ENCODE peak calls at places on chromosomes 11 and 22, in five cellular contexts. One of them, this sample, is unnamed.

GRCh38 chr11:59259867-59260475 is 47.2 kb upstream of the MPEG1 start:
- DNase-seq in neuronal stem cell: no peak
- DNase-seq in midbrain: no peak
- DNase-seq in GM03348: no peak
- DNase-seq in islet precursor cell: no peak
- DNase-seq in this sample: no peak

GRCh38 chr22:24997023-24997422 is 44.5 kb downstream of the KIAA1671 start:
- DNase-seq in neuronal stem cell: no peak
- DNase-seq in midbrain: no peak
- DNase-seq in GM03348: no peak
- DNase-seq in islet precursor cell: no peak
- DNase-seq in this sample: no peak

GRCh38 chr22:26516503-26516902 is 4.2 kb upstream of the TFIP11 start:
- DNase-seq in neuronal stem cell: no peak
- DNase-seq in midbrain: no peak
- DNase-seq in GM03348: no peak
- DNase-seq in islet precursor cell: no peak
- DNase-seq in this sample: no peak

GRCh38 chr11:69335461-69336386 is 41.8 kb downstream of the MYEOV start:
- DNase-seq in neuronal stem cell: no peak
- DNase-seq in midbrain: no peak
- DNase-seq in GM03348: no peak
- DNase-seq in islet precursor cell: peak; percentile 56
- DNase-seq in this sample: no peak

GRCh38 chr11:42974510-42974909 is 337.3 kb upstream of the API5 start:
- DNase-seq in neuronal stem cell: no peak
- DNase-seq in midbrain: no peak
- DNase-seq in GM03348: no peak
- DNase-seq in islet precursor cell: no peak
- DNase-seq in this sample: peak; percentile 20

GRCh38 chr22:25666308-25666707 is 75.7 kb upstream of the MYO18B start:
- DNase-seq in neuronal stem cell: no peak
- DNase-seq in midbrain: no peak
- DNase-seq in GM03348: no peak
- DNase-seq in islet precursor cell: no peak
- DNase-seq in this sample: no peak

GRCh38 chr11:63920126-63920869 is 3.3 kb upstream of the RCOR2 start:
- DNase-seq in neuronal stem cell: no peak
- DNase-seq in midbrain: peak; percentile 81
- DNase-seq in GM03348: peak; percentile 75
- DNase-seq in islet precursor cell: peak; percentile 88
- DNase-seq in this sample: peak; percentile 76

GRCh38 chr11:22656128-22656527 is 10.3 kb upstream of the GAS2 start:
- DNase-seq in neuronal stem cell: no peak
- DNase-seq in midbrain: no peak
- DNase-seq in GM03348: no peak
- DNase-seq in islet precursor cell: no peak
- DNase-seq in this sample: no peak

GRCh38 chr11:112000703-112001102 is 24.5 kb upstream of the DLAT start:
- DNase-seq in neuronal stem cell: no peak
- DNase-seq in midbrain: no peak
- DNase-seq in GM03348: no peak
- DNase-seq in islet precursor cell: no peak
- DNase-seq in this sample: no peak

GRCh38 chr11:15852179-15852578 is 504.2 kb downstream of the SOX6 start:
- DNase-seq in neuronal stem cell: no peak
- DNase-seq in midbrain: no peak
- DNase-seq in GM03348: no peak
- DNase-seq in islet precursor cell: no peak
- DNase-seq in this sample: no peak

GRCh38 chr11:122097419-122098001 is 18.5 kb downstream of the BLID start:
- DNase-seq in neuronal stem cell: no peak
- DNase-seq in midbrain: peak; percentile 72
- DNase-seq in GM03348: no peak
- DNase-seq in islet precursor cell: peak; percentile 76
- DNase-seq in this sample: peak; percentile 16

This sample was measured in neural progenitor cell.